ENCODE peak calls at places on chromosomes 5 and 9, in seven cellular contexts. V is HCT116, W is breast epithelium, L is GM12878, I is transverse colon, E is suprapubic skin, H is prostate gland. N is an unnamed sample.

GRCh38 chr9:120947222-120947621 is 20.6 kb upstream of the TRAF1 start:
- DNase-seq in V (no peak), W (no peak), L (no peak), I (no peak), E (no peak), H (no peak), N (no peak)

GRCh38 chr5:8081179-8081578 is 212.2 kb downstream of the MTRR start:
- DNase-seq in V (no peak), W (no peak), L (no peak), I (no peak), E (no peak), H (no peak), N (no peak)

GRCh38 chr9:125889122-125889523 is 141.9 kb downstream of the PBX3 start:
- DNase-seq in V (no peak), W (no peak), L (no peak), I (no peak), E (peak; percentile 60), H (no peak), N (no peak)

GRCh38 chr9:18347381-18348084 is 126.4 kb upstream of the ADAMTSL1 start:
- DNase-seq in V (no peak), W (no peak), L (no peak), I (no peak), E (no peak), H (no peak), N (no peak)

GRCh38 chr5:1792842-1793266 is 6.8 kb downstream of the MRPL36 start:
- DNase-seq in V (no peak), W (peak; percentile 28), L (peak; percentile 99), I (peak; percentile 62), E (peak; percentile 48), H (no peak), N (peak; percentile 70)

GRCh38 chr5:166594552-166594951 is 1696.9 kb upstream of the WWC1 start:
- DNase-seq in V (no peak), W (no peak), L (no peak), I (no peak), E (no peak), H (no peak), N (no peak)

GRCh38 chr5:168552146-168552545 is 23.0 kb downstream of the FBLL1 start:
- DNase-seq in V (no peak), W (no peak), L (no peak), I (no peak), E (no peak), H (no peak), N (no peak)

GRCh38 chr5:177430146-177430951 is 3.9 kb downstream of the GRK6 start:
- DNase-seq in V (no peak), W (no peak), L (no peak), I (peak; percentile 66), E (no peak), H (peak; percentile 70), N (no peak)

GRCh38 chr5:36724429-36725332 is 118.3 kb downstream of the SLC1A3 start:
- DNase-seq in V (no peak), W (no peak), L (peak; percentile 94), I (peak; percentile 64), E (no peak), H (no peak), N (no peak)

GRCh38 chr5:13403351-13403750 is 541.1 kb downstream of the DNAH5 start:
- DNase-seq in V (no peak), W (no peak), L (no peak), I (no peak), E (no peak), H (no peak), N (no peak)

DNA sequence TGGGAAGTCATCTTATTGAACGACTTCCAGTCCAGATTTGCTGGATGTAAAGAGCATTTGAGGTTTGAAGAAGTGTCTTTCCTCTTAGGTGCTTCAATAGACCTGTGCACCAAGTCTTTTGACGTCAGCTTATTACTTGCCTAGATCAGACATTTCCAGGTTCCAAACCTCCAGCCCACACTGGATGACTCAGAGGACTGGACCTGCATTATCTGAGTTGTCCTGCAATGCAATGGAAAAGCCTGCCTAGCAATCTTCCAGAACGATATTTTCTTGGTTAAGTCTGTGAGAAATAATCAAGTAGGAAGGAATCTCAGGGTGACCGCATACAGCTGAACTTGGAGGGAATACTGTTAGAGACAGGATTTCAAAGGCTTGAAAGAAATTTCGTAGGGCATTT is 147.2 kb upstream of the MOCS2 start:
- DNase-seq in V (no peak), W (no peak), L (no peak), I (no peak), E (no peak), H (no peak), N (no peak)
- H3K27ac ChIP-seq in V (no peak overlapping the region), W (no peak overlapping the region), L (no peak overlapping the region), I (no peak overlapping the region), E (no peak overlapping the region), H (no peak overlapping the region), N (no peak overlapping the region)

DNA sequence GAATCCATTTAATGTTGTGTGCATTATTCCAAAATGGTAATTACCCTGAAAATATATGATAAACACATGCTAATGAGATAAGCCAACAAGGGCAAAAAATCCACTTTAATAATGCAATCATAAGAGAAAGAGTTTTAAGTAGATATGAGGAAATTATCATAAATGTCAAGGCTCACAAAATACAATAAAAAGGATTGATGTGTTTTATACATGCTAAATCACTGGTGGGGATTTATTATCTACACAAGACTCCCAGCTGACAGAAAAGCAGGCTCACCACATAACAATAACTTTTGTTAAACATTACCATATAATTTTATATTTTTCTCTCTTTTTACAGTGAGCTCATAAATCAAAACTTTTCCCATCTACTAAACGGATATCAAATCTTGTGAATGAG is 306.2 kb upstream of the GRAMD2B start:
- DNase-seq in V (no peak), W (no peak), L (no peak), I (no peak), E (no peak), H (no peak), N (no peak)
- TF ChIP-seq POLR2AphosphoS5 in V (no peak), W (no peak), L (no peak), I (no peak), E (no peak), H (no peak), N (no peak)

GRCh38 chr5:173670791-173671120 is 54.3 kb upstream of the BOD1 start:
- DNase-seq in V (no peak), W (peak; percentile 65), L (no peak), I (no peak), E (no peak), H (no peak), N (no peak)
- H3K27ac ChIP-seq in V (no peak overlapping the region), W (peak overlapping the region; percentile 82), L (no peak overlapping the region), I (no peak overlapping the region), E (peak overlapping the region; percentile 75), H (peak overlapping the region; percentile 52), N (no peak overlapping the region)

GRCh38 chr5:74334034-74334433 is 306.5 kb downstream of the ENC1 start:
- DNase-seq in V (no peak), W (no peak), L (no peak), I (no peak), E (no peak), H (no peak), N (no peak)
- TF ChIP-seq POLR2AphosphoS5 in V (no peak), W (no peak), L (no peak), I (no peak), E (no peak), H (no peak), N (no peak)

GRCh38 chr5:96288166-96288844 is 144.7 kb downstream of the PCSK1 start:
- DNase-seq in V (no peak), W (no peak), L (no peak), I (no peak), E (no peak), H (no peak), N (no peak)
- H3K27ac ChIP-seq in V (no peak overlapping the region), W (no peak overlapping the region), L (no peak overlapping the region), I (no peak overlapping the region), E (no peak overlapping the region), H (no peak overlapping the region), N (no peak overlapping the region)

N was measured in SK-N-MC.